ENCODE peak calls at places on chromosomes 3 and 15, in nine cellular contexts. M is A549, F is SK-N-SH, A is GM23338, G is HCT116, B is GM12878, O is HepG2, K is K562, V is Panc1. E is an unnamed sample.
A peak's percentile ranks its signal among the peaks of the same experiment; 100 is the strongest.

GRCh38 chr3:50296721-50297383 is 2.4 kb downstream of the HYAL3 start:
- DNase-seq in M (no peak), F (no peak), A (no peak), G (no peak), B (no peak), O (no peak), K (no peak), V (no peak), E (no peak)

GRCh38 chr15:26971303-26972018 is 480 bp downstream of the GABRG3 start:
- DNase-seq in M (no peak), F (peak; percentile 74), A (peak; percentile 63), G (no peak), B (no peak), O (no peak), K (no peak), V (no peak), E (no peak)

GRCh38 chr3:7194081-7194835 is 333.3 kb downstream of the GRM7 start:
- DNase-seq in M (no peak), F (no peak), A (no peak), G (no peak), B (no peak), O (no peak), K (no peak), V (no peak), E (no peak)

GRCh38 chr3:176584413-176585176 is 612.7 kb downstream of the TBL1XR1 start:
- DNase-seq in M (no peak), F (no peak), A (no peak), G (no peak), B (no peak), O (no peak), K (no peak), V (no peak), E (no peak)

GRCh38 chr3:55468251-55468650 is 18.9 kb downstream of the WNT5A start:
- DNase-seq in M (no peak), F (no peak), A (no peak), G (no peak), B (no peak), O (no peak), K (no peak), V (no peak), E (no peak)

GRCh38 chr15:62749445-62749844 is 293.1 kb upstream of the TPM1 start:
- DNase-seq in M (no peak), F (no peak), A (peak; percentile 27), G (no peak), B (no peak), O (no peak), K (no peak), V (no peak), E (no peak)

GRCh38 chr3:122682016-122682374 is 1.4 kb downstream of the PARP14 start:
- DNase-seq in M (no peak), F (no peak), A (no peak), G (no peak), B (no peak), O (no peak), K (no peak), V (no peak), E (no peak)

GRCh38 chr3:11825271-11825670 is 21.4 kb downstream of the TAMM41 start:
- DNase-seq in M (no peak), F (no peak), A (no peak), G (no peak), B (no peak), O (no peak), K (no peak), V (no peak), E (no peak)

GRCh38 chr3:164612751-164613150 is 465.5 kb downstream of the SI start:
- DNase-seq in M (no peak), F (no peak), A (no peak), G (no peak), B (no peak), O (no peak), K (no peak), V (no peak), E (no peak)

GRCh38 chr3:142319094-142319493 is 93.7 kb upstream of the GK5 start:
- DNase-seq in M (no peak), F (no peak), A (no peak), G (no peak), B (no peak), O (peak; percentile 2), K (peak; percentile 31), V (no peak), E (no peak)

GRCh38 chr3:187706966-187707365 is 4.6 kb upstream of the RTP2 start:
- DNase-seq in M (no peak), F (no peak), A (no peak), G (no peak), B (no peak), O (no peak), K (no peak), V (no peak), E (peak; percentile 51)

GRCh38 chr15:62545392-62546227 is 380.5 kb upstream of the C2CD4B start:
- DNase-seq in M (no peak), F (no peak), A (no peak), G (no peak), B (no peak), O (no peak), K (no peak), V (no peak), E (no peak)

GRCh38 chr15:96108405-96108804 is 222.1 kb upstream of the NR2F2 start:
- DNase-seq in M (no peak), F (no peak), A (no peak), G (no peak), B (no peak), O (no peak), K (no peak), V (no peak), E (no peak)

GRCh38 chr15:45186771-45187577 is 792 bp downstream of the SHF start:
- DNase-seq in M (no peak), F (peak; percentile 73), A (peak; percentile 74), G (no peak), B (no peak), O (peak; percentile 28), K (no peak), V (no peak), E (no peak)

GRCh38 chr3:172347895-172348680 is 100.2 kb downstream of the GHSR start:
- DNase-seq in M (no peak), F (no peak), A (no peak), G (peak; percentile 16), B (no peak), O (no peak), K (no peak), V (no peak), E (no peak)

GRCh38 chr15:101057841-101058407 is 138.8 kb downstream of the LRRK1 start:
- DNase-seq in M (no peak), F (peak; percentile 3), A (no peak), G (no peak), B (no peak), O (no peak), K (no peak), V (no peak), E (no peak)

GRCh38 chr3:127889976-127890650 is 24.9 kb upstream of the KBTBD12 start:
- DNase-seq in M (no peak), F (no peak), A (peak; percentile 8), G (no peak), B (no peak), O (no peak), K (no peak), V (no peak), E (no peak)

GRCh38 chr3:150352931-150353330 is 55.2 kb upstream of the TSC22D2 start:
- DNase-seq in M (no peak), F (no peak), A (no peak), G (no peak), B (no peak), O (no peak), K (no peak), V (no peak), E (no peak)
- TF ChIP-seq REST in M (no peak), F (no peak), A (no peak), G (no peak), B (no peak), O (no peak), K (no peak), V (no peak), E (no peak)

GRCh38 chr15:89860446-89860845 is 33.3 kb downstream of the AP3S2 start:
- DNase-seq in M (no peak), F (no peak), A (no peak), G (no peak), B (no peak), O (no peak), K (no peak), V (no peak), E (no peak)

GRCh38 chr15:89860851-89861360 is 32.9 kb downstream of the AP3S2 start:
- DNase-seq in M (no peak), F (peak; percentile 27), A (no peak), G (no peak), B (no peak), O (no peak), K (no peak), V (no peak), E (no peak)

GRCh38 chr15:89855948-89856347 is 37.8 kb downstream of the AP3S2 start:
- DNase-seq in M (no peak), F (no peak), A (no peak), G (no peak), B (no peak), O (no peak), K (no peak), V (no peak), E (no peak)

GRCh38 chr15:89858661-89859458 is 34.9 kb downstream of the AP3S2 start:
- DNase-seq in M (no peak), F (no peak), A (no peak), G (no peak), B (no peak), O (peak; percentile 63), K (no peak), V (no peak), E (no peak)

GRCh38 chr15:89857673-89858072 is 36.1 kb downstream of the AP3S2 start:
- DNase-seq in M (peak; percentile 49), F (no peak), A (no peak), G (no peak), B (no peak), O (peak; percentile 89), K (no peak), V (no peak), E (no peak)
- TF ChIP-seq REST in M (no peak), F (no peak), A (no peak), G (no peak), B (no peak), O (no peak), K (no peak), V (no peak), E (no peak)

DNA sequence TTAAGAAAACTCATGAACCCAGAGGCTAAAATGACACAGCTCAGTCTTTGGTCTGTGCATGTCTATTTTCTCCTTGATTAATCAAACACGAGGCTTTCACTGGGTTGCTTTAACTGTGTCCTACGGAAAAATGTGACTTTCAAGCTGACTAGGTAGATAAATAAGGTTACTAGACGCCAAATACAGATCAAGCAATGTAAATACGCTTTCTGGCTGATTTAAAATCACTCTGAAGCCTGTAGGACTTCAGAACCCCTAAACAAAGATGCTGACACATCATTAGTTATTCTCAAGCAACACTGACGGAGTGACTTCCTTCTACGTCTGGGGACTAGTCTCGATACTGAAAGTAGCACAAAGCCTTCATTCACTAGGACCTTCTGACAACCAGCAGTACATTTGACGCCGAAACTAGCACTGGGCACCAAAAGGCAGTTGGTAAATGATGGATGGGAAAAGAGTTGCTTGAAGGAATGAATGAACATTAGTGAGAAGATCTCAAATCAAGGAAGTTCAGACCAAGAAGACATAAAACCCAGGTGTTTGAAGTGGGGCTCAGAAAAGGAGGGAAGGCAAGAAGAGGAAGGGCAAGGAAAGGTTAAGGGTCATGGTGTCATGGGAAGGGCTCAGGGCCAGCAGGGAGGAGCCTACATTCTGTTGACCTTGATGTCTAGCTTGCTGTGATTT is 67.1 kb upstream of the CDV3 start:
- DNase-seq in M (no peak), F (no peak), A (no peak), G (no peak), B (peak; percentile 93), O (no peak), K (no peak), V (no peak), E (no peak)
- TF ChIP-seq REST in M (no peak), F (no peak), A (no peak), G (no peak), B (no peak), O (no peak), K (no peak), V (no peak), E (no peak)

GRCh38 chr3:64109438-64109837 is 86.1 kb upstream of the PSMD6 start:
- DNase-seq in M (no peak), F (no peak), A (no peak), G (no peak), B (no peak), O (peak; percentile 89), K (no peak), V (no peak), E (no peak)
- TF ChIP-seq REST in M (no peak), F (no peak), A (no peak), G (no peak), B (no peak), O (no peak), K (no peak), V (no peak), E (no peak)